ENCODE peak calls at places on chromosome 20, in four cellular contexts. Y, D, T and W are unnamed samples.

GRCh38 chr20:14235355-14235754 is 102.1 kb downstream of the FLRT3 start:
- DNase-seq in D (no peak), Y (no peak), T (no peak), W (no peak)

GRCh38 chr20:10639762-10640556 is 33.8 kb downstream of the JAG1 start:
- DNase-seq in Y (no peak), D (no peak), T (peak; percentile 90), W (no peak)

GRCh38 chr20:47421076-47421475 is 64.6 kb upstream of the ZMYND8 start:
- DNase-seq in T (no peak), Y (no peak), D (no peak), W (no peak)

GRCh38 chr20:18754030-18754659 is 59.4 kb upstream of the SCP2D1 start:
- DNase-seq in T (no peak), D (no peak), Y (no peak), W (no peak)

GRCh38 chr20:62503414-62504178 is 27.8 kb upstream of the GATA5 start:
- DNase-seq in T (no peak), D (no peak), Y (no peak), W (no peak)

GRCh38 chr20:61520761-61521460 is 268.9 kb downstream of the CDH4 start:
- DNase-seq in T (no peak), D (no peak), Y (no peak), W (no peak)

GRCh38 chr20:62776692-62777527 is 19.4 kb upstream of the MRGBP start:
- DNase-seq in Y (no peak), T (no peak), D (peak; percentile 24), W (no peak)

GRCh38 chr20:58054744-58055373 is 173.6 kb downstream of the ANKRD60 start:
- DNase-seq in Y (no peak), T (peak; percentile 69), D (no peak), W (no peak)

GRCh38 chr20:15399781-15400180 is 1062.4 kb upstream of the FLRT3 start:
- DNase-seq in Y (no peak), T (no peak), D (no peak), W (no peak)

GRCh38 chr20:62321978-62322377 is 19.2 kb downstream of the ADRM1 start:
- DNase-seq in D (no peak), Y (no peak), T (no peak), W (no peak)

GRCh38 chr20:41055679-41056078 is 27.1 kb downstream of the TOP1 start:
- DNase-seq in D (no peak), T (no peak), Y (no peak), W (no peak)

GRCh38 chr20:1669304-1669703 is 11.7 kb upstream of the SIRPG start:
- DNase-seq in Y (peak; percentile 94), D (no peak), T (no peak), W (no peak)

GRCh38 chr20:37328149-37328945 is 17.6 kb upstream of the SRC start:
- DNase-seq in T (no peak), D (no peak), Y (no peak), W (no peak)

GRCh38 chr20:64129146-64129782 is 21.9 kb upstream of the NPBWR2 start:
- DNase-seq in Y (no peak), D (no peak), T (no peak), W (peak; percentile 57)